ENCODE peak calls at places on chromosomes 12 and 14, in ten cellular contexts. One of them, this sample, is unnamed.
A peak's percentile ranks its signal among the peaks of the same experiment; 100 is the strongest.

GRCh38 chr14:73230051-73230450 is 7.3 kb upstream of the PAPLN start:
- DNase-seq in cardiac fibroblast: no peak
- DNase-seq in neural progenitor cell: no peak
- DNase-seq in ovary: no peak
- DNase-seq in nephron progenitor cell: no peak
- DNase-seq in HL-60: no peak
- DNase-seq in fibroblast of the aortic adventitia: no peak
- DNase-seq in HFFc6: no peak
- DNase-seq in AG04449: no peak
- DNase-seq in colonic mucosa: no peak
- DNase-seq in this sample: no peak

GRCh38 chr14:21524575-21525518 is 1.3 kb downstream of the SALL2 start:
- DNase-seq in cardiac fibroblast: no peak
- DNase-seq in neural progenitor cell: no peak
- DNase-seq in ovary: peak; percentile 30
- DNase-seq in nephron progenitor cell: no peak
- DNase-seq in HL-60: no peak
- DNase-seq in fibroblast of the aortic adventitia: no peak
- DNase-seq in HFFc6: no peak
- DNase-seq in AG04449: no peak
- DNase-seq in colonic mucosa: no peak
- DNase-seq in this sample: no peak

GRCh38 chr12:122523280-122523679 is 3.5 kb downstream of the RSRC2 start:
- DNase-seq in cardiac fibroblast: peak; percentile 64
- DNase-seq in neural progenitor cell: no peak
- DNase-seq in ovary: no peak
- DNase-seq in nephron progenitor cell: no peak
- DNase-seq in HL-60: no peak
- DNase-seq in fibroblast of the aortic adventitia: peak; percentile 68
- DNase-seq in HFFc6: peak; percentile 54
- DNase-seq in AG04449: no peak
- DNase-seq in colonic mucosa: no peak
- DNase-seq in this sample: peak; percentile 26

GRCh38 chr14:65745396-65746190 is 333.1 kb downstream of the FUT8 start:
- DNase-seq in cardiac fibroblast: no peak
- DNase-seq in neural progenitor cell: peak; percentile 84
- DNase-seq in ovary: no peak
- DNase-seq in nephron progenitor cell: no peak
- DNase-seq in HL-60: peak; percentile 27
- DNase-seq in fibroblast of the aortic adventitia: no peak
- DNase-seq in HFFc6: no peak
- DNase-seq in AG04449: no peak
- DNase-seq in colonic mucosa: no peak
- DNase-seq in this sample: no peak

GRCh38 chr12:12770262-12770661 is 15.2 kb upstream of the APOLD1 start:
- DNase-seq in cardiac fibroblast: no peak
- DNase-seq in neural progenitor cell: no peak
- DNase-seq in ovary: no peak
- DNase-seq in nephron progenitor cell: no peak
- DNase-seq in HL-60: no peak
- DNase-seq in fibroblast of the aortic adventitia: no peak
- DNase-seq in HFFc6: no peak
- DNase-seq in AG04449: no peak
- DNase-seq in colonic mucosa: no peak
- DNase-seq in this sample: no peak

GRCh38 chr14:59771577-59771976 is 99.0 kb downstream of the RTN1 start:
- DNase-seq in cardiac fibroblast: peak; percentile 74
- DNase-seq in neural progenitor cell: no peak
- DNase-seq in ovary: no peak
- DNase-seq in nephron progenitor cell: no peak
- DNase-seq in HL-60: no peak
- DNase-seq in fibroblast of the aortic adventitia: peak; percentile 82
- DNase-seq in HFFc6: no peak
- DNase-seq in AG04449: no peak
- DNase-seq in colonic mucosa: no peak
- DNase-seq in this sample: peak; percentile 72

GRCh38 chr14:96146131-96146771 is 58.4 kb upstream of the BDKRB2 start:
- DNase-seq in cardiac fibroblast: peak; percentile 78
- DNase-seq in neural progenitor cell: no peak
- DNase-seq in ovary: no peak
- DNase-seq in nephron progenitor cell: no peak
- DNase-seq in HL-60: no peak
- DNase-seq in fibroblast of the aortic adventitia: peak; percentile 98
- DNase-seq in HFFc6: peak; percentile 86
- DNase-seq in AG04449: peak; percentile 45
- DNase-seq in colonic mucosa: no peak
- DNase-seq in this sample: peak; percentile 74

GRCh38 chr14:30994681-30995620 is 30.5 kb upstream of the AP4S1 start:
- DNase-seq in cardiac fibroblast: peak; percentile 31
- DNase-seq in neural progenitor cell: no peak
- DNase-seq in ovary: no peak
- DNase-seq in nephron progenitor cell: no peak
- DNase-seq in HL-60: no peak
- DNase-seq in fibroblast of the aortic adventitia: peak; percentile 68
- DNase-seq in HFFc6: peak; percentile 30
- DNase-seq in AG04449: no peak
- DNase-seq in colonic mucosa: no peak
- DNase-seq in this sample: peak; percentile 18

GRCh38 chr14:72822946-72823611 is 70.8 kb downstream of the DPF3 start:
- DNase-seq in cardiac fibroblast: peak; percentile 49
- DNase-seq in neural progenitor cell: no peak
- DNase-seq in ovary: no peak
- DNase-seq in nephron progenitor cell: no peak
- DNase-seq in HL-60: no peak
- DNase-seq in fibroblast of the aortic adventitia: peak; percentile 48
- DNase-seq in HFFc6: no peak
- DNase-seq in AG04449: no peak
- DNase-seq in colonic mucosa: no peak
- DNase-seq in this sample: no peak

GRCh38 chr14:71212093-71212492 is 304.8 kb downstream of the PCNX1 start:
- DNase-seq in cardiac fibroblast: no peak
- DNase-seq in neural progenitor cell: no peak
- DNase-seq in ovary: no peak
- DNase-seq in nephron progenitor cell: no peak
- DNase-seq in HL-60: no peak
- DNase-seq in fibroblast of the aortic adventitia: no peak
- DNase-seq in HFFc6: no peak
- DNase-seq in AG04449: no peak
- DNase-seq in colonic mucosa: no peak
- DNase-seq in this sample: no peak

GRCh38 chr14:71209888-71210287 is 302.6 kb downstream of the PCNX1 start:
- DNase-seq in cardiac fibroblast: no peak
- DNase-seq in neural progenitor cell: no peak
- DNase-seq in ovary: no peak
- DNase-seq in nephron progenitor cell: no peak
- DNase-seq in HL-60: no peak
- DNase-seq in fibroblast of the aortic adventitia: no peak
- DNase-seq in HFFc6: no peak
- DNase-seq in AG04449: no peak
- DNase-seq in colonic mucosa: no peak
- DNase-seq in this sample: no peak

GRCh38 chr14:71206766-71207371 is 299.6 kb downstream of the PCNX1 start:
- DNase-seq in cardiac fibroblast: peak; percentile 91
- DNase-seq in neural progenitor cell: no peak
- DNase-seq in ovary: no peak
- DNase-seq in nephron progenitor cell: no peak
- DNase-seq in HL-60: no peak
- DNase-seq in fibroblast of the aortic adventitia: peak; percentile 85
- DNase-seq in HFFc6: peak; percentile 80
- DNase-seq in AG04449: peak; percentile 55
- DNase-seq in colonic mucosa: no peak
- DNase-seq in this sample: peak; percentile 88

GRCh38 chr14:71206123-71206522 is 298.9 kb downstream of the PCNX1 start:
- DNase-seq in cardiac fibroblast: no peak
- DNase-seq in neural progenitor cell: no peak
- DNase-seq in ovary: no peak
- DNase-seq in nephron progenitor cell: no peak
- DNase-seq in HL-60: no peak
- DNase-seq in fibroblast of the aortic adventitia: no peak
- DNase-seq in HFFc6: no peak
- DNase-seq in AG04449: no peak
- DNase-seq in colonic mucosa: no peak
- DNase-seq in this sample: no peak

GRCh38 chr14:71208702-71209357 is 301.6 kb downstream of the PCNX1 start:
- DNase-seq in cardiac fibroblast: no peak
- DNase-seq in neural progenitor cell: no peak
- DNase-seq in ovary: no peak
- DNase-seq in nephron progenitor cell: no peak
- DNase-seq in HL-60: no peak
- DNase-seq in fibroblast of the aortic adventitia: no peak
- DNase-seq in HFFc6: no peak
- DNase-seq in AG04449: no peak
- DNase-seq in colonic mucosa: no peak
- DNase-seq in this sample: no peak
- TF ChIP-seq CTCF in cardiac fibroblast: no peak
- TF ChIP-seq CTCF in neural progenitor cell: peak; percentile 32
- TF ChIP-seq CTCF in ovary: no peak
- TF ChIP-seq CTCF in nephron progenitor cell: no peak
- TF ChIP-seq CTCF in HL-60: no peak
- TF ChIP-seq CTCF in fibroblast of the aortic adventitia: no peak
- TF ChIP-seq CTCF in HFFc6: peak; percentile 68
- TF ChIP-seq CTCF in AG04449: no peak
- TF ChIP-seq CTCF in colonic mucosa: no peak
- TF ChIP-seq CTCF in this sample: no peak

GRCh38 chr12:54019924-54020586 is 8.2 kb upstream of the HOXC6 start:
- DNase-seq in cardiac fibroblast: no peak
- DNase-seq in neural progenitor cell: no peak
- DNase-seq in ovary: peak; percentile 55
- DNase-seq in nephron progenitor cell: no peak
- DNase-seq in HL-60: no peak
- DNase-seq in fibroblast of the aortic adventitia: no peak
- DNase-seq in HFFc6: no peak
- DNase-seq in AG04449: no peak
- DNase-seq in colonic mucosa: no peak
- DNase-seq in this sample: no peak

GRCh38 chr12:54020587-54020969 is 7.7 kb upstream of the HOXC6 start:
- DNase-seq in cardiac fibroblast: no peak
- DNase-seq in neural progenitor cell: no peak
- DNase-seq in ovary: no peak
- DNase-seq in nephron progenitor cell: no peak
- DNase-seq in HL-60: no peak
- DNase-seq in fibroblast of the aortic adventitia: no peak
- DNase-seq in HFFc6: no peak
- DNase-seq in AG04449: no peak
- DNase-seq in colonic mucosa: no peak
- DNase-seq in this sample: no peak

GRCh38 chr12:54022960-54023884 is 5.0 kb upstream of the HOXC6 start:
- DNase-seq in cardiac fibroblast: no peak
- DNase-seq in neural progenitor cell: no peak
- DNase-seq in ovary: no peak
- DNase-seq in nephron progenitor cell: no peak
- DNase-seq in HL-60: no peak
- DNase-seq in fibroblast of the aortic adventitia: no peak
- DNase-seq in HFFc6: no peak
- DNase-seq in AG04449: no peak
- DNase-seq in colonic mucosa: no peak
- DNase-seq in this sample: no peak

GRCh38 chr12:54021006-54021405 is 7.2 kb upstream of the HOXC6 start:
- DNase-seq in cardiac fibroblast: no peak
- DNase-seq in neural progenitor cell: no peak
- DNase-seq in ovary: peak; percentile 60
- DNase-seq in nephron progenitor cell: no peak
- DNase-seq in HL-60: no peak
- DNase-seq in fibroblast of the aortic adventitia: no peak
- DNase-seq in HFFc6: no peak
- DNase-seq in AG04449: no peak
- DNase-seq in colonic mucosa: no peak
- DNase-seq in this sample: no peak

GRCh38 chr12:54021432-54022013 is 6.7 kb upstream of the HOXC6 start:
- DNase-seq in cardiac fibroblast: no peak
- DNase-seq in neural progenitor cell: peak; percentile 74
- DNase-seq in ovary: peak; percentile 75
- DNase-seq in nephron progenitor cell: peak; percentile 66
- DNase-seq in HL-60: no peak
- DNase-seq in fibroblast of the aortic adventitia: no peak
- DNase-seq in HFFc6: no peak
- DNase-seq in AG04449: no peak
- DNase-seq in colonic mucosa: no peak
- DNase-seq in this sample: no peak
- TF ChIP-seq CTCF in cardiac fibroblast: no peak
- TF ChIP-seq CTCF in neural progenitor cell: peak; percentile 45
- TF ChIP-seq CTCF in ovary: no peak
- TF ChIP-seq CTCF in nephron progenitor cell: peak; percentile 12
- TF ChIP-seq CTCF in HL-60: no peak
- TF ChIP-seq CTCF in fibroblast of the aortic adventitia: no peak
- TF ChIP-seq CTCF in HFFc6: no peak
- TF ChIP-seq CTCF in AG04449: peak; percentile 25
- TF ChIP-seq CTCF in colonic mucosa: no peak
- TF ChIP-seq CTCF in this sample: no peak

GRCh38 chr14:82872494-82872893 is 1338.8 kb upstream of the SEL1L start:
- DNase-seq in cardiac fibroblast: no peak
- DNase-seq in neural progenitor cell: peak; percentile 54
- DNase-seq in ovary: no peak
- DNase-seq in nephron progenitor cell: peak; percentile 30
- DNase-seq in HL-60: no peak
- DNase-seq in fibroblast of the aortic adventitia: no peak
- DNase-seq in HFFc6: no peak
- DNase-seq in AG04449: no peak
- DNase-seq in colonic mucosa: no peak
- DNase-seq in this sample: no peak
- TF ChIP-seq CTCF in cardiac fibroblast: no peak
- TF ChIP-seq CTCF in neural progenitor cell: peak; percentile 62
- TF ChIP-seq CTCF in ovary: no peak
- TF ChIP-seq CTCF in nephron progenitor cell: peak; percentile 39
- TF ChIP-seq CTCF in HL-60: no peak
- TF ChIP-seq CTCF in fibroblast of the aortic adventitia: no peak
- TF ChIP-seq CTCF in HFFc6: no peak
- TF ChIP-seq CTCF in AG04449: no peak
- TF ChIP-seq CTCF in colonic mucosa: no peak
- TF ChIP-seq CTCF in this sample: no peak

GRCh38 chr12:56311003-56311402 is 4.8 kb downstream of the CNPY2 start:
- DNase-seq in cardiac fibroblast: no peak
- DNase-seq in neural progenitor cell: no peak
- DNase-seq in ovary: no peak
- DNase-seq in nephron progenitor cell: no peak
- DNase-seq in HL-60: no peak
- DNase-seq in fibroblast of the aortic adventitia: no peak
- DNase-seq in HFFc6: no peak
- DNase-seq in AG04449: no peak
- DNase-seq in colonic mucosa: no peak
- DNase-seq in this sample: no peak

GRCh38 chr12:56321027-56321426 is 5.2 kb upstream of the CNPY2 start:
- DNase-seq in cardiac fibroblast: no peak
- DNase-seq in neural progenitor cell: no peak
- DNase-seq in ovary: no peak
- DNase-seq in nephron progenitor cell: no peak
- DNase-seq in HL-60: no peak
- DNase-seq in fibroblast of the aortic adventitia: no peak
- DNase-seq in HFFc6: peak; percentile 24
- DNase-seq in AG04449: no peak
- DNase-seq in colonic mucosa: no peak
- DNase-seq in this sample: no peak

GRCh38 chr12:56317675-56318074 is 1.9 kb upstream of the CNPY2 start:
- DNase-seq in cardiac fibroblast: no peak
- DNase-seq in neural progenitor cell: peak; percentile 21
- DNase-seq in ovary: no peak
- DNase-seq in nephron progenitor cell: no peak
- DNase-seq in HL-60: no peak
- DNase-seq in fibroblast of the aortic adventitia: no peak
- DNase-seq in HFFc6: no peak
- DNase-seq in AG04449: no peak
- DNase-seq in colonic mucosa: no peak
- DNase-seq in this sample: no peak

GRCh38 chr12:56315256-56315625 is 547 bp downstream of the CNPY2 start:
- DNase-seq in cardiac fibroblast: no peak
- DNase-seq in neural progenitor cell: peak; percentile 49
- DNase-seq in ovary: peak; percentile 37
- DNase-seq in nephron progenitor cell: peak; percentile 25
- DNase-seq in HL-60: no peak
- DNase-seq in fibroblast of the aortic adventitia: no peak
- DNase-seq in HFFc6: no peak
- DNase-seq in AG04449: no peak
- DNase-seq in colonic mucosa: peak; percentile 31
- DNase-seq in this sample: peak; percentile 10

GRCh38 chr12:56315626-56316473 is at the start of gene CNPY2:
- DNase-seq in cardiac fibroblast: peak; percentile 98
- DNase-seq in neural progenitor cell: peak; percentile 98
- DNase-seq in ovary: peak; percentile 95
- DNase-seq in nephron progenitor cell: peak; percentile 95
- DNase-seq in HL-60: peak; percentile 94
- DNase-seq in fibroblast of the aortic adventitia: peak; percentile 96
- DNase-seq in HFFc6: peak; percentile 98
- DNase-seq in AG04449: peak; percentile 77
- DNase-seq in colonic mucosa: peak; percentile 95
- DNase-seq in this sample: peak; percentile 98
- TF ChIP-seq CTCF in cardiac fibroblast: peak; percentile 8
- TF ChIP-seq CTCF in neural progenitor cell: peak; percentile 43
- TF ChIP-seq CTCF in ovary: no peak
- TF ChIP-seq CTCF in nephron progenitor cell: no peak
- TF ChIP-seq CTCF in HL-60: no peak
- TF ChIP-seq CTCF in fibroblast of the aortic adventitia: no peak
- TF ChIP-seq CTCF in HFFc6: peak; percentile 68
- TF ChIP-seq CTCF in AG04449: peak; percentile 14
- TF ChIP-seq CTCF in colonic mucosa: no peak
- TF ChIP-seq CTCF in this sample: no peak